ENCODE peak calls at places on chromosomes 5 and 9, in four cellular contexts. Y is BE2C, F is pancreas, U is ascending aorta. M is an unnamed sample.

GRCh38 chr9:113620377-113621161 is 157.0 kb downstream of the RGS3 start:
- DNase-seq in Y (peak; percentile 84), F (peak; percentile 80), U (peak; percentile 41), M (peak; percentile 78)

GRCh38 chr5:69329905-69330489 is 2.6 kb downstream of the CCDC125 start:
- DNase-seq in Y (no peak), F (no peak), U (no peak), M (peak; percentile 75)

GRCh38 chr5:21184566-21184965 is 1196.6 kb upstream of the CDH18 start:
- DNase-seq in Y (no peak), F (no peak), U (no peak), M (no peak)

GRCh38 chr9:93057024-93057702 is 1.3 kb upstream of the SUSD3 start:
- DNase-seq in Y (no peak), F (no peak), U (no peak), M (no peak)

GRCh38 chr5:107370569-107370968 is 300.2 kb downstream of the EFNA5 start:
- DNase-seq in Y (no peak), F (no peak), U (no peak), M (no peak)

GRCh38 chr5:15215056-15215455 is 284.9 kb upstream of the FBXL7 start:
- DNase-seq in Y (no peak), F (no peak), U (no peak), M (no peak)

GRCh38 chr5:6125781-6126180 is 252.6 kb downstream of the MED10 start:
- DNase-seq in Y (no peak), F (no peak), U (no peak), M (no peak)

GRCh38 chr5:54678737-54679136 is 161.2 kb downstream of the SNX18 start:
- DNase-seq in Y (peak; percentile 67), F (no peak), U (no peak), M (no peak)

GRCh38 chr5:147072591-147072990 is 162.2 kb upstream of the STK32A start:
- DNase-seq in Y (no peak), F (no peak), U (no peak), M (no peak)

GRCh38 chr9:116646661-116647514 is 40.2 kb upstream of the TRIM32 start:
- DNase-seq in Y (peak; percentile 20), F (no peak), U (no peak), M (peak; percentile 49)

GRCh38 chr9:121324316-121324715 is 45.7 kb downstream of the STOM start:
- DNase-seq in Y (no peak), F (no peak), U (no peak), M (no peak)

GRCh38 chr5:140828402-140828737 is 610 bp downstream of the PCDHA6 start:
- DNase-seq in Y (no peak), F (no peak), U (no peak), M (no peak)

GRCh38 chr9:104110509-104110908 is 16.4 kb downstream of the SMC2 start:
- DNase-seq in Y (no peak), F (no peak), U (no peak), M (no peak)
- H3K36me3 ChIP-seq in Y (peaks cover 45% of the 10 kb centered on the region), F (no peaks in the 10 kb centered on the region), U (peaks cover 6% of the 10 kb centered on the region), M (no peaks in the 10 kb centered on the region)

GRCh38 chr9:107292811-107293554 is 9.9 kb downstream of the RAD23B start:
- DNase-seq in Y (no peak), F (no peak), U (no peak), M (no peak)
- H3K36me3 ChIP-seq in Y (peaks cover 13% of the 10 kb centered on the region), F (no peaks in the 10 kb centered on the region), U (no peaks in the 10 kb centered on the region), M (no peaks in the 10 kb centered on the region)

DNA sequence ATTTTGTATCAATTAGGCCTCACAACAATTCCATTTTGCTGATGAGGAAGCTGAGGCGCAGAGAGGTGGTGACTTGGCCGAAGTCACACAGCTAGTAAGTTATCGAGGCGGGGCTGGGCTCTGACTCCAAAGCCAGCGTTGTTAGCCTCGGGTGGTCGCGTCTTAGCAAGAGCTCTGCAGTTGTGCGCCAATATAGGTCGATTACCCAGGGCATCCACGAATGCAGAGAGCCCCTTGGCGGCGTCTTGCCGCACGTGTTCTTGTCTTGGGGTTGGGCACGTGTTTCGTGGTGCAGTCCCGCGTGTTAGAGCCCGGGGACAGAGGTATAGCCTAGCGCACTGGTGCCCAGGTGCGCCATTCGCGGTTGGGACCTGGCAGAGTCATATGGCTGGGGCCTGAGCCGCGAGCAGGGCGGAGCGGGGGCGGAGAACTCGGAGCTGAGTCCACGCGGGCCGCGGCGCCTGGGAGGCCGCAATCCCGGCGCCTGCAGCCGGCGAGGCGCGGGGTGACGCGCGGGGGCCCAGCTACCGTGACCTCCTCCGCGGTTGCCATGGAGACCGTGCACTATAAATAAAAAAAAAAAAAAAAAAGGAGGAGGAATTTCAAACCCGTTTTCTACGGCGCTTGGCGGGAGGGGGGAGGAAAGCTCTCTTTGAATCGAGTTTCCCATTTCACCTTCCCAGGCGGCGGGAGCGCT is 62.4 kb downstream of the CXXC5 start:
- DNase-seq in Y (peak; percentile 62), F (peak; percentile 54), U (no peak), M (peak; percentile 77)
- H3K36me3 ChIP-seq in Y (no peaks in the 10 kb centered on the region), F (no peaks in the 10 kb centered on the region), U (no peaks in the 10 kb centered on the region), M (no peaks in the 10 kb centered on the region)

DNA sequence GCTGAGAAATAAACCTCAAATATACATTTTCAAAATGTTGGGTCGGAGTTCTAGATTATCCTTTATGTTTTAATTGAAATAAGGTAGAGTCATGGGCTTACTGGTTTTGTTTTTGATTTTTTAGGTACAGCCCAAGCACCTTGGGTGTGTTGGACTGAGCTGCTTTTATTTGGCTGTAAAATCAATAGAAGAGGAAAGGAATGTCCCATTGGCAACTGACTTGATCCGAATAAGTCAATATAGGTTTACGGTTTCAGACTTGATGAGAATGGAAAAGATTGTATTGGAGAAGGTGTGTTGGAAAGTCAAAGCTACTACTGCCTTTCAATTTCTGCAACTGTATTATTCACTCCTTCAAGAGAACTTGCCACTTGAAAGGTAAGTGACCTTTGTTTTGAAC is 3.6 kb downstream of the CCNG1 start:
- DNase-seq in Y (no peak), F (no peak), U (no peak), M (no peak)
- H3K36me3 ChIP-seq in Y (peaks cover 46% of the 10 kb centered on the region), F (peaks cover 15% of the 10 kb centered on the region), U (peaks cover 28% of the 10 kb centered on the region), M (peaks cover 2% of the 10 kb centered on the region)

M was measured in Caco-2.